ENCODE peak calls at places on chromosome 15, in five cellular contexts. L is breast epithelium, U is psoas muscle, K is lower lobe of right lung, T is mucosa of descending colon. M is an unnamed sample.

GRCh38 chr15:34241376-34242350 is 16.8 kb downstream of the EMC4 start:
- DNase-seq in K (no peak), L (no peak), T (peak; percentile 62), U (no peak), M (no peak)

GRCh38 chr15:36911322-36911944 is 188.9 kb downstream of the MEIS2 start:
- DNase-seq in L (no peak), U (no peak), K (no peak), T (no peak), M (no peak)

GRCh38 chr15:55526559-55527036 is 18.6 kb upstream of the DNAAF4 start:
- DNase-seq in K (no peak), U (no peak), T (peak; percentile 12), L (no peak), M (no peak)

GRCh38 chr15:42490246-42490742 is 647 bp downstream of the ZNF106 start:
- DNase-seq in K (no peak), U (no peak), L (no peak), T (no peak), M (no peak)

GRCh38 chr15:77186518-77187095 is 115.7 kb upstream of the TSPAN3 start:
- DNase-seq in K (no peak), U (no peak), L (no peak), T (no peak), M (no peak)

GRCh38 chr15:92848852-92849598 is 51.1 kb upstream of the CHD2 start:
- DNase-seq in T (no peak), L (no peak), K (no peak), U (no peak), M (no peak)

GRCh38 chr15:75723847-75724660 is 11.4 kb upstream of the CSPG4 start:
- DNase-seq in U (peak; percentile 91), L (peak; percentile 88), T (peak; percentile 93), K (peak; percentile 91), M (peak; percentile 94)

GRCh38 chr15:98686983-98687382 is 38.6 kb downstream of the IGF1R start:
- DNase-seq in K (no peak), L (no peak), U (no peak), T (no peak), M (no peak)

GRCh38 chr15:71792521-71792920 is 17.8 kb upstream of the NR2E3 start:
- DNase-seq in K (no peak), U (no peak), T (no peak), L (no peak), M (no peak)

GRCh38 chr15:80850941-80851451 is 71.8 kb downstream of the CEMIP start:
- DNase-seq in K (no peak), L (no peak), T (no peak), U (no peak), M (no peak)

GRCh38 chr15:87877114-87877810 is 379.3 kb downstream of the NTRK3 start:
- DNase-seq in K (no peak), L (no peak), T (no peak), U (no peak), M (peak; percentile 34)

GRCh38 chr15:89783111-89783860 is 7.2 kb downstream of the MESP2 start:
- DNase-seq in L (no peak), K (no peak), T (peak; percentile 46), U (no peak), M (no peak)

GRCh38 chr15:91940466-91941381 is 87.2 kb downstream of the SLCO3A1 start:
- DNase-seq in L (no peak), K (peak; percentile 69), T (no peak), U (no peak), M (no peak)

GRCh38 chr15:77901921-77902750 is 175.4 kb downstream of the TBC1D2B start:
- DNase-seq in T (no peak), U (peak; percentile 23), L (no peak), K (peak; percentile 23), M (no peak)

GRCh38 chr15:90482124-90483011 is 47.4 kb upstream of the CRTC3 start:
- DNase-seq in L (no peak), U (no peak), K (no peak), T (peak; percentile 71), M (peak; percentile 50)

GRCh38 chr15:81165565-81165964 is 31.1 kb upstream of the IL16 start:
- DNase-seq in L (no peak), T (no peak), K (no peak), U (no peak), M (no peak)

GRCh38 chr15:55108448-55108847 is 88.3 kb downstream of the RSL24D1 start:
- DNase-seq in L (no peak), U (no peak), T (no peak), K (no peak), M (no peak)

GRCh38 chr15:62528505-62528904 is 363.4 kb upstream of the C2CD4B start:
- DNase-seq in U (no peak), K (no peak), L (no peak), T (no peak), M (no peak)

GRCh38 chr15:90873998-90874605 is 5.7 kb downstream of the FURIN start:
- DNase-seq in K (peak; percentile 90), T (no peak), U (no peak), L (no peak), M (no peak)

GRCh38 chr15:68997050-68997449 is 17.4 kb upstream of the NOX5 start:
- DNase-seq in T (no peak), K (no peak), L (no peak), U (no peak), M (no peak)

GRCh38 chr15:75153565-75154248 is 48.0 kb upstream of the C15orf39 start:
- DNase-seq in L (no peak), T (no peak), U (no peak), K (no peak), M (no peak)

GRCh38 chr15:45389351-45389750 is 11.0 kb upstream of the GATM start:
- DNase-seq in U (no peak), T (no peak), K (no peak), L (no peak), M (no peak)

GRCh38 chr15:42313463-42313862 is 40.2 kb upstream of the TMEM87A start:
- DNase-seq in K (no peak), U (no peak), T (no peak), L (no peak), M (no peak)

GRCh38 chr15:67179411-67179995 is 75.0 kb downstream of the AAGAB start:
- DNase-seq in L (no peak), T (no peak), K (no peak), U (peak; percentile 36), M (no peak)

GRCh38 chr15:87843312-87843711 is 413.2 kb downstream of the NTRK3 start:
- DNase-seq in U (no peak), K (no peak), L (no peak), T (no peak), M (no peak)

GRCh38 chr15:88613074-88613944 is 7.8 kb upstream of the AEN start:
- DNase-seq in K (no peak), U (no peak), T (no peak), L (no peak), M (no peak)

GRCh38 chr15:34334676-34335075 is 2.9 kb downstream of the SLC12A6 start:
- DNase-seq in K (no peak), T (no peak), L (no peak), U (no peak), M (no peak)

GRCh38 chr15:35751421-35752133 is 205.6 kb upstream of the DPH6 start:
- DNase-seq in K (no peak), L (peak; percentile 57), T (peak; percentile 88), U (peak; percentile 62), M (peak; percentile 80)

GRCh38 chr15:99842071-99842470 is 108.8 kb upstream of the LYSMD4 start:
- DNase-seq in T (no peak), K (no peak), L (no peak), U (no peak), M (no peak)

GRCh38 chr15:29369261-29369660 is 99.6 kb upstream of the NSMCE3 start:
- DNase-seq in K (no peak), T (no peak), L (no peak), U (no peak), M (no peak)

GRCh38 chr15:69501456-69501855 is 48.8 kb downstream of the RPLP1 start:
- DNase-seq in L (no peak), K (no peak), T (no peak), U (no peak), M (no peak)

GRCh38 chr15:73305331-73306211 is 63.2 kb downstream of the HCN4 start:
- DNase-seq in T (peak; percentile 56), U (no peak), L (no peak), K (no peak), M (no peak)

GRCh38 chr15:39721893-39722292 is 60.7 kb downstream of the FSIP1 start:
- DNase-seq in U (no peak), T (no peak), K (no peak), L (no peak), M (no peak)
- TF ChIP-seq CTCF in U (no peak), T (no peak), K (no peak), L (no peak), M (no peak)

GRCh38 chr15:101275018-101275417 is 2.3 kb downstream of the SELENOS start:
- DNase-seq in U (no peak), K (no peak), T (no peak), L (no peak), M (no peak)
- H3K4me3 ChIP-seq in U (no peak overlapping the region), K (no peak overlapping the region), T (no peak overlapping the region), L (no peak overlapping the region), M (no peak overlapping the region)

GRCh38 chr15:60797444-60798040 is 318.6 kb upstream of the ICE2 start:
- DNase-seq in L (no peak), T (no peak), U (no peak), K (no peak), M (no peak)
- H3K4me1 ChIP-seq in L (no peaks in the 10 kb centered on the region), T (no peaks in the 10 kb centered on the region), U (peaks cover 14% of the 10 kb centered on the region), K (peaks cover 22% of the 10 kb centered on the region), M (peaks cover 6% of the 10 kb centered on the region)

GRCh38 chr15:58309993-58310928 is 121.5 kb upstream of the LIPC start:
- DNase-seq in L (no peak), K (peak; percentile 65), U (peak; percentile 57), T (no peak), M (peak; percentile 67)

GRCh38 chr15:58311551-58311950 is 120.2 kb upstream of the LIPC start:
- DNase-seq in K (no peak), L (no peak), U (no peak), T (no peak), M (no peak)

GRCh38 chr15:58306591-58307312 is 125.0 kb upstream of the LIPC start:
- DNase-seq in U (no peak), L (no peak), T (no peak), K (no peak), M (no peak)

GRCh38 chr15:58307313-58307961 is 124.4 kb upstream of the LIPC start:
- DNase-seq in T (no peak), L (no peak), U (no peak), K (no peak), M (no peak)

GRCh38 chr15:58308742-58309355 is 122.9 kb upstream of the LIPC start:
- DNase-seq in U (no peak), L (no peak), K (no peak), T (no peak), M (no peak)
- TF ChIP-seq CTCF in U (no peak), L (no peak), K (no peak), T (no peak), M (no peak)

DNA sequence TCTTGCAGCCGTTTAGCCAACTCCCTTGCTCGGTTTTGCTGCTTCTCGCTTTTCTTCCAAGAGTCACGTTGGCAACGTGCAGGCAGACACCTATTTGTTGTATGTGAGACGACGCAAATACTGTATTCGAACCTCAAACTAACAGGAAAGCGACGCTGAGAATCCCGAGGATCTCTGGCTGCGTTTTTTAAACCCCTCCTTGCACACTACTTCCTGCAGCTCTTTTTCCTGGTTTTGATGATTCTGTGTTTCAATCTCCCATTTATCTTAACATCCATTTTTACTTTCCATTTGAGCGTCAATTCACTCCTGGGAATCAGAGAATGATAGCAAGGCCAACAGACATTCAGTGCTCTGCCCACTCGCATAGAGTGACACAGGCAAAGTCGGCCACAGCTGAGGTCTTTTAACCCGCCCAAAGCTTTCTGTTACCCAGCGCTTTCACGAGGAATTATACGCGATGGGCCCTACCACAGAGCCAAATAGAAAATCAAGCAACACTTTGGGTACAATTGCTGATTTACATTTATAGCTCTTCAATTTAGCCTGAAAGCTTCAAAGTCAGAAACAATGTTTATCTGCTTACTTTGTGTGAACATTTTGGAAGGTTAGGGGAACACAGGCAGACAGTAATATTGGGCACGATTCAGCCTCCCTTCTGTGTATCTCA is 1.6 kb upstream of the ANXA2 start:
- DNase-seq in U (no peak), L (no peak), K (no peak), T (peak; percentile 60), M (no peak)
- H3K4me3 ChIP-seq in U (no peak overlapping the region), L (peak overlapping the region; percentile 5), K (peak overlapping the region; percentile 19), T (no peak overlapping the region), M (no peak overlapping the region)